ENCODE peak calls at places on chromosomes 1 and 21, in four cellular contexts. K is GM12878, R is HepG2, T is K562. U is an unnamed sample.

GRCh38 chr1:24961961-24962861 is 32.1 kb upstream of the RUNX3 start:
- DNase-seq in R (no peak), T (no peak), K (no peak), U (no peak)

GRCh38 chr1:18697541-18697940 is 66.9 kb downstream of the PAX7 start:
- DNase-seq in T (no peak), R (no peak), K (no peak), U (no peak)

GRCh38 chr1:158043232-158043631 is 49.8 kb downstream of the KIRREL1 start:
- DNase-seq in K (no peak), R (no peak), T (peak), U (no peak)

GRCh38 chr1:186813420-186813819 is 15.3 kb upstream of the PLA2G4A start:
- DNase-seq in T (no peak), K (no peak), R (no peak), U (no peak)

GRCh38 chr1:53850082-53850673 is 12.1 kb upstream of the NDC1 start:
- DNase-seq in T (no peak), K (no peak), R (no peak), U (no peak)

GRCh38 chr1:36475341-36475740 is 7.4 kb downstream of the CSF3R start:
- DNase-seq in R (no peak), T (no peak), K (no peak), U (peak)

GRCh38 chr1:29243023-29243862 is 6.9 kb downstream of the PTPRU start:
- DNase-seq in K (no peak), R (no peak), T (no peak), U (no peak)

GRCh38 chr1:15153184-15153841 is at the start of gene TMEM51:
- DNase-seq in R (peak), T (peak), K (no peak), U (peak)

GRCh38 chr1:54100500-54100899 is 47.1 kb downstream of the TCEANC2 start:
- DNase-seq in K (no peak), R (no peak), T (no peak), U (no peak)

GRCh38 chr1:109790735-109791494 is 27.2 kb upstream of the EPS8L3 start:
- DNase-seq in K (peak), R (peak), T (peak), U (no peak)

GRCh38 chr1:224710196-224710595 is 94.1 kb downstream of the CNIH3 start:
- DNase-seq in T (no peak), K (no peak), R (no peak), U (no peak)

GRCh38 chr1:119737040-119737682 is 25.4 kb downstream of the PHGDH start:
- DNase-seq in K (no peak), T (peak), R (no peak), U (no peak)

GRCh38 chr1:154572433-154573167 is 5.0 kb downstream of the CHRNB2 start:
- DNase-seq in R (no peak), K (no peak), T (peak), U (no peak)

GRCh38 chr21:41361786-41362604 is at the start of gene MX2:
- DNase-seq in R (peak), T (no peak), K (peak), U (no peak)

GRCh38 chr1:172642970-172643369 is 15.9 kb upstream of the FASLG start:
- DNase-seq in R (peak), K (no peak), T (no peak), U (no peak)

GRCh38 chr1:57088689-57089088 is 122.9 kb upstream of the C8B start:
- DNase-seq in K (no peak), R (no peak), T (no peak), U (no peak)

GRCh38 chr1:57082711-57083439 is 117.1 kb upstream of the C8B start:
- DNase-seq in K (no peak), T (no peak), R (no peak), U (no peak)

GRCh38 chr1:57089221-57089620 is 123.4 kb upstream of the C8B start:
- DNase-seq in T (no peak), R (no peak), K (no peak), U (no peak)

GRCh38 chr1:57089855-57090254 is 124.0 kb upstream of the C8B start:
- DNase-seq in T (no peak), K (no peak), R (no peak), U (no peak)

GRCh38 chr1:57086141-57086540 is 120.3 kb upstream of the C8B start:
- DNase-seq in T (no peak), R (no peak), K (no peak), U (no peak)
- TF ChIP-seq MXI1 in T (no peak), R (no peak), K (no peak), U (no peak)

DNA sequence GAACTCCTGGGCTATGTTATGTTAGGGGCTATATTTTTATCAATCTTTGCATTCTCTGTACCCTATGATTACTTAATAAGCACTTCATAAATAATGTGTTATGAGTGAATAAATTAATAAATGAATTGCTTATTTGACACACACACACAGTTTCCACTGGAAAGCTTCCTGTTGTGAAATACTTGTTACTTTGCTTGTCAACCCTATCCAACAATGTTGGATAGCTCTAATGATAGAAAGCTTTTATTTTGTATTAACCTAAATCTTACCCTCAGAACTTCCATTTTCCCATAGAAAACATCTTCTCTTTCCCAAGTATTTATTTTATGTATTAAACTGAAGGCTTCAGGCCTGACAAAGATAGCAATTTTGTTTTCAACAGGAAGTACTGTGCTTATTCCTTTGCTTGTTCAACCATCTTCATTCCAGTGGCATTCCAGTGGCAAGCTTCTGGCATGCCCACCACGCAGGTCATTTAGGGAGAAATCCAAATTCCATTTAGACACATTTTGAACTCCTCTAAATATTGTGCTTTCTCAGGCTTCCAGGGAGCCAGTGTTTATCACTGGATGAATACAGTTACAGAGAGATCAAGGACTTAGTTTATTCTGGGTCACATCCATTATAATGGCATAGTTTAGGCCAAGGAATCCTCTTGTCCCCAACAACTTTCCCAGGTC is 134.4 kb downstream of the TGFB2 start:
- DNase-seq in R (peak), K (no peak), T (no peak), U (no peak)
- TF ChIP-seq NFIC in R (no peak), K (no peak), T (no peak), U (no peak)

GRCh38 chr1:246765521-246765920 is 41.3 kb downstream of the SCCPDH start:
- DNase-seq in R (no peak), T (no peak), K (no peak), U (no peak)
- TF ChIP-seq MXI1 in R (no peak), T (no peak), K (no peak), U (no peak)

DNA sequence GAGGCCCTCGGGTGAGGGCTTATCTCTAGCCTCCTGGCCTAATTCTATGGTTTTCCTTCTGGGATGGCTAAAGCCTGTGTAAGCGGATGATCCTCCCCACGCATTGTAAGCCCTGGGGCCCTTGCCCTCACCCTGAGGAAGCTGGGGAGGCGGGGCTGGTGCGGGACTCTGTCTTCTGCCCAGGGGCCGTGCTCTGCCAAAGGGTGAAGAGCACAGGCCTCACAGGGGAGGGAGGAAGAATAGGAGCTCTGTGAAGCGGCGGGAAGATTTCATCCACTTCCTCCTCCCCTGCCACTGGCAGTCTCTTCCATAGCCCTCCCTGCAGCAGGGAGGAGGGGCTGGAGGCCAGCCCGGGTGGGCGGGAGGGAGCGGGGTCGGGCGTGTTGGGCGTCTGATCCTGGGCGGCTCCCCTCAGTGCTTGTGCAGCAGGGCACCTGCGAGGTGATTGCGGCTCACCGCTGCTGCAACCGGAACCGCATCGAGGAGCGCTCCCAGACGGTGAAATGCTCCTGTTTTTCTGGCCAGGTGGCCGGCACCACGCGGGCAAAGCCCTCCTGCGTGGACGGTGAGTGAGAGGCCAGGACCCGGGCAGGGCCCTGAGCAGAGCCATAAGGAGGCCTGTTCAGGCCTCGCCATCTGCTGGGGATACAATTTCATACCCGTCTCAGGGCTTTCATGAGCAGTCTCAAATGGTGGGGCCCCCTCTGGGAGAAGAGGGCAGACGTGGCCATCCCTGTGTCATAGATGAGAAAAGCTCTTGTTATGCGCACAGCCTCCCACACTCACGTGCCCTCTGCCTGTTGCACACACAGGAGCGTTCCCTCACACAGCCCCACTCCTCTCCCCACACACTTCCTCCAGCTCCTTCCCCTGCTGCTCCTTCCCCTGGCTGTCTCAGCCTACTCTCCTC is 7.7 kb upstream of the PPM1J start:
- DNase-seq in T (no peak), R (no peak), K (no peak), U (no peak)
- TF ChIP-seq NFIC in T (no peak), R (no peak), K (no peak), U (no peak)

GRCh38 chr1:151475175-151475574 is 15.9 kb upstream of the POGZ start:
- DNase-seq in K (peak), R (no peak), T (no peak), U (no peak)

GRCh38 chr1:151476083-151476482 is 16.8 kb upstream of the POGZ start:
- DNase-seq in T (no peak), K (no peak), R (no peak), U (no peak)

GRCh38 chr1:151474711-151475110 is 15.4 kb upstream of the POGZ start:
- DNase-seq in T (no peak), K (no peak), R (no peak), U (no peak)

GRCh38 chr1:151477066-151477465 is 17.8 kb upstream of the POGZ start:
- DNase-seq in T (no peak), R (no peak), K (no peak), U (no peak)

GRCh38 chr1:151472852-151473731 is 13.8 kb upstream of the POGZ start:
- DNase-seq in K (no peak), T (peak), R (no peak), U (peak)
- TF ChIP-seq MXI1 in K (no peak), T (no peak), R (no peak), U (no peak)

GRCh38 chr1:162019436-162019835 is 4.2 kb downstream of the OLFML2B start:
- DNase-seq in T (no peak), K (no peak), R (no peak), U (no peak)
- TF ChIP-seq NFIC in T (no peak), K (no peak), R (no peak), U (no peak)

DNA sequence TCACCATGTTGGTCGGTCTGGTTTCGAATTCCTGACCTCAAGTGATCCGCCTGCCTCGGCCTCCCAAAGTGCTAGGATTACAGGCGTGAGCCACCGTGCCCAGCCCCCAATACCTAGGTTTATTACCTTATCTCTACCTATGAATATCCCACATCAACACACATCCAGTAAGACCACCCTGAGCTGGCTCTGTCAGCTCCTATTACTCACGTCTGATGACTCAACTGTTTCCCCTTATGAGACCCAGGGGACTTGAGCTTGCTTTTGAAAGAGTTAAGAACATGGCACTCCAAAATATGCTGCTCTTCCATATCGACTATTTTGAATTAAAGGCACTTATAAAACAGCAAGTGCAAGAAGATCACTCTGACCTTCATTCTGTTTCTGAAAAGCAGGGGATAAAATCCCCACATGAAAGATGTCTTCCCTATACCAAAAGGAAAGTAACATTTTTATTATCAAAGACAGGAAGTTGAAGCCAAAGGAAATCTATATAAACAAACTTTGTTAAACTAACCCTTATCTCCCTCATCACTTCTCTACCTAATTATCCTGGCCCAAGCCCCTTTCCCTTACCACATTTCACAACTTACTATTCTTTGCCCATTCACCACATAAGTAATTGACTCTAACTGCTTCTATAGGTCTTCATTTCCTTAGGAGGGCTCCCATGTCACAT is 41.3 kb upstream of the OSBPL9 start:
- DNase-seq in R (no peak), K (no peak), T (no peak), U (no peak)
- TF ChIP-seq MXI1 in R (no peak), K (no peak), T (no peak), U (no peak)